ENCODE peak calls at places on chromosome 1, in five cellular contexts. E, F, J, Y and P are unnamed samples.

GRCh38 chr1:168468042-168468809 is 75.6 kb downstream of the XCL2 start:
- DNase-seq in E (no peak), F (no peak), J (no peak), Y (no peak), P (no peak)

GRCh38 chr1:197924516-197925123 is 7.4 kb downstream of the LHX9 start:
- DNase-seq in E (no peak), F (no peak), J (no peak), Y (no peak), P (no peak)

GRCh38 chr1:185719021-185719420 is 15.2 kb upstream of the HMCN1 start:
- DNase-seq in E (no peak), F (no peak), J (no peak), Y (peak; percentile 22), P (no peak)

GRCh38 chr1:245771521-245772281 is 616.9 kb downstream of the KIF26B start:
- DNase-seq in E (no peak), F (no peak), J (no peak), Y (no peak), P (no peak)

GRCh38 chr1:11316701-11317100 is 43.7 kb downstream of the UBIAD1 start:
- DNase-seq in E (no peak), F (no peak), J (no peak), Y (no peak), P (no peak)

GRCh38 chr1:240811261-240811660 is 199.3 kb upstream of the GREM2 start:
- DNase-seq in E (no peak), F (no peak), J (no peak), Y (no peak), P (no peak)

GRCh38 chr1:15525043-15525958 is 1.3 kb upstream of the CASP9 start:
- DNase-seq in E (no peak), F (no peak), J (peak; percentile 100), Y (no peak), P (no peak)

GRCh38 chr1:81298321-81298720 is 502.4 kb upstream of the ADGRL2 start:
- DNase-seq in E (no peak), F (no peak), J (no peak), Y (no peak), P (no peak)

GRCh38 chr1:31798433-31799195 is 17.2 kb downstream of the SPOCD1 start:
- DNase-seq in E (no peak), F (no peak), J (no peak), Y (no peak), P (no peak)

GRCh38 chr1:39720094-39720999 is 18.3 kb upstream of the PPIE start:
- DNase-seq in E (no peak), F (no peak), J (no peak), Y (no peak), P (no peak)